ENCODE peak calls at places on chromosome X, in ten cellular contexts. Y is progenitor cell of endocrine pancreas, L is upper lobe of right lung, O is SK-N-SH, E is A673, N is psoas muscle, Q is AG09319, G is GM13976, W is heart left ventricle, K is astrocyte of the spinal cord. Z is an unnamed sample.

GRCh38 chrX:22141061-22141460 is 108.9 kb downstream of the PHEX start:
- DNase-seq in Y (no peak), L (no peak), O (no peak), E (no peak), N (no peak), Q (no peak), G (no peak), W (no peak), K (no peak), Z (no peak)

GRCh38 chrX:154967603-154968002 is 54.9 kb downstream of the F8 start:
- DNase-seq in Y (no peak), L (no peak), O (no peak), E (no peak), N (no peak), Q (no peak), G (no peak), W (no peak), K (no peak), Z (no peak)

GRCh38 chrX:111410451-111410850 is 1.5 kb downstream of the DCX start:
- DNase-seq in Y (no peak), L (no peak), O (peak), E (no peak), N (no peak), Q (no peak), G (no peak), W (no peak), K (no peak), Z (no peak)

GRCh38 chrX:133813991-133814390 is 171.4 kb downstream of the GPC3 start:
- DNase-seq in Y (no peak), L (no peak), O (no peak), E (no peak), N (no peak), Q (no peak), G (no peak), W (no peak), K (peak), Z (no peak)

GRCh38 chrX:47560179-47560830 is 700 bp upstream of the ARAF start:
- DNase-seq in Y (no peak), L (no peak), O (no peak), E (no peak), N (no peak), Q (no peak), G (no peak), W (no peak), K (no peak), Z (no peak)

GRCh38 chrX:15849555-15849954 is 5.1 kb downstream of the AP1S2 start:
- DNase-seq in Y (no peak), L (no peak), O (peak), E (peak), N (no peak), Q (no peak), G (no peak), W (no peak), K (peak), Z (no peak)

GRCh38 chrX:12080265-12080664 is 58.0 kb upstream of the FRMPD4 start:
- DNase-seq in Y (no peak), L (no peak), O (peak), E (peak), N (no peak), Q (peak), G (peak), W (no peak), K (peak), Z (no peak)

GRCh38 chrX:124594017-124594651 is 247.8 kb downstream of the SH2D1A start:
- DNase-seq in Y (no peak), L (no peak), O (no peak), E (no peak), N (no peak), Q (no peak), G (no peak), W (no peak), K (no peak), Z (no peak)

GRCh38 chrX:40262641-40263560 is 165.1 kb upstream of the BCOR start:
- DNase-seq in Y (no peak), L (no peak), O (no peak), E (no peak), N (no peak), Q (no peak), G (no peak), W (no peak), K (peak), Z (no peak)

GRCh38 chrX:41087219-41087618 is 2.0 kb downstream of the USP9X start:
- DNase-seq in Y (no peak), L (no peak), O (no peak), E (no peak), N (no peak), Q (no peak), G (no peak), W (no peak), K (peak), Z (no peak)

GRCh38 chrX:34404386-34405070 is 252.6 kb downstream of the TMEM47 start:
- DNase-seq in Y (no peak), L (no peak), O (no peak), E (no peak), N (no peak), Q (no peak), G (no peak), W (no peak), K (peak), Z (no peak)

GRCh38 chrX:108001218-108001814 is 19.1 kb upstream of the TEX13B start:
- DNase-seq in Y (no peak), L (no peak), O (peak), E (peak), N (no peak), Q (no peak), G (no peak), W (no peak), K (peak), Z (no peak)

GRCh38 chrX:151679798-151680427 is 15.3 kb upstream of the PRRG3 start:
- DNase-seq in Y (no peak), L (no peak), O (no peak), E (no peak), N (no peak), Q (no peak), G (no peak), W (no peak), K (no peak), Z (no peak)

GRCh38 chrX:123223859-123224258 is 39.8 kb downstream of the GRIA3 start:
- DNase-seq in Y (no peak), L (no peak), O (no peak), E (no peak), N (no peak), Q (no peak), G (peak), W (no peak), K (no peak), Z (no peak)

GRCh38 chrX:40415675-40416074 is 165.1 kb upstream of the ATP6AP2 start:
- DNase-seq in Y (no peak), L (no peak), O (peak), E (no peak), N (no peak), Q (no peak), G (no peak), W (no peak), K (no peak), Z (no peak)

GRCh38 chrX:1248381-1249061 is 20.1 kb upstream of the CSF2RA start:
- DNase-seq in Y (no peak), L (no peak), O (no peak), E (peak), N (no peak), Q (no peak), G (peak), W (no peak), K (no peak), Z (no peak)

GRCh38 chrX:48938721-48939416 is 18.5 kb downstream of the OTUD5 start:
- DNase-seq in Y (no peak), L (no peak), O (no peak), E (no peak), N (no peak), Q (no peak), G (peak), W (no peak), K (no peak), Z (no peak)

GRCh38 chrX:67734111-67734753 is 190.4 kb downstream of the AR start:
- DNase-seq in Y (no peak), L (no peak), O (no peak), E (no peak), N (no peak), Q (no peak), G (no peak), W (no peak), K (no peak), Z (no peak)

GRCh38 chrX:129495941-129496340 is 27.3 kb downstream of the SMARCA1 start:
- DNase-seq in Y (no peak), L (no peak), O (no peak), E (no peak), N (no peak), Q (no peak), G (no peak), W (no peak), K (peak), Z (no peak)

GRCh38 chrX:14228611-14229010 is 198.9 kb upstream of the GEMIN8 start:
- DNase-seq in Y (no peak), L (no peak), O (no peak), E (no peak), N (no peak), Q (no peak), G (no peak), W (no peak), K (no peak), Z (no peak)

GRCh38 chrX:132022115-132022862 is 813 bp upstream of the STK26 start:
- DNase-seq in Y (no peak), L (no peak), O (peak), E (peak), N (no peak), Q (no peak), G (peak), W (no peak), K (peak), Z (no peak)

GRCh38 chrX:17415242-17415815 is 40.3 kb downstream of the NHS start:
- DNase-seq in Y (no peak), L (no peak), O (no peak), E (no peak), N (no peak), Q (no peak), G (no peak), W (no peak), K (peak), Z (no peak)

GRCh38 chrX:145213504-145213903 is 33.8 kb upstream of the SPANXN1 start:
- DNase-seq in Y (no peak), L (no peak), O (peak), E (peak), N (no peak), Q (no peak), G (no peak), W (no peak), K (peak), Z (no peak)

GRCh38 chrX:80430826-80431501 is 10.7 kb downstream of the TENT5D start:
- DNase-seq in Y (no peak), L (no peak), O (peak), E (peak), N (no peak), Q (no peak), G (peak), W (no peak), K (no peak), Z (no peak)

GRCh38 chrX:154804564-154804956 is 725 bp downstream of the MPP1 start:
- DNase-seq in Y (no peak), L (no peak), O (peak), E (no peak), N (no peak), Q (no peak), G (no peak), W (no peak), K (no peak), Z (no peak)

GRCh38 chrX:121028419-121028818 is 19.0 kb upstream of the GLUD2 start:
- DNase-seq in Y (no peak), L (no peak), O (no peak), E (no peak), N (no peak), Q (no peak), G (no peak), W (no peak), K (no peak), Z (no peak)

GRCh38 chrX:48045410-48046311 is 25.8 kb downstream of the ZNF630 start:
- DNase-seq in Y (no peak), L (no peak), O (no peak), E (peak), N (peak), Q (peak), G (no peak), W (no peak), K (peak), Z (no peak)

GRCh38 chrX:40952855-40953254 is 132.4 kb upstream of the USP9X start:
- DNase-seq in Y (no peak), L (no peak), O (no peak), E (no peak), N (no peak), Q (no peak), G (peak), W (no peak), K (peak), Z (no peak)

GRCh38 chrX:104253567-104254441 is 929 bp downstream of the ESX1 start:
- DNase-seq in Y (no peak), L (no peak), O (peak), E (no peak), N (no peak), Q (no peak), G (peak), W (no peak), K (no peak), Z (no peak)

GRCh38 chrX:15915959-15916703 is 61.5 kb upstream of the AP1S2 start:
- DNase-seq in Y (no peak), L (no peak), O (no peak), E (peak), N (no peak), Q (no peak), G (no peak), W (no peak), K (peak), Z (no peak)

GRCh38 chrX:66200855-66201795 is 37.1 kb downstream of the HEPH start:
- DNase-seq in Y (no peak), L (no peak), O (no peak), E (peak), N (no peak), Q (no peak), G (peak), W (no peak), K (peak), Z (no peak)

GRCh38 chrX:118346258-118347094 is 570 bp downstream of the WDR44 start:
- DNase-seq in Y (peak), L (peak), O (peak), E (peak), N (peak), Q (no peak), G (peak), W (peak), K (peak), Z (no peak)

GRCh38 chrX:38151426-38151825 is 69.2 kb downstream of the SRPX start:
- DNase-seq in Y (no peak), L (no peak), O (no peak), E (no peak), N (no peak), Q (no peak), G (no peak), W (no peak), K (peak), Z (no peak)

GRCh38 chrX:53940180-53940579 is 104.1 kb downstream of the PHF8 start:
- DNase-seq in Y (no peak), L (no peak), O (no peak), E (no peak), N (no peak), Q (no peak), G (no peak), W (no peak), K (no peak), Z (no peak)

GRCh38 chrX:96407501-96407900 is 277.1 kb upstream of the DIAPH2 start:
- DNase-seq in Y (no peak), L (no peak), O (no peak), E (no peak), N (no peak), Q (peak), G (no peak), W (no peak), K (peak), Z (no peak)

GRCh38 chrX:40459576-40460158 is 121.1 kb upstream of the ATP6AP2 start:
- DNase-seq in Y (no peak), L (no peak), O (peak), E (no peak), N (no peak), Q (no peak), G (no peak), W (no peak), K (no peak), Z (no peak)

GRCh38 chrX:83934220-83934619 is 73.3 kb downstream of the CYLC1 start:
- DNase-seq in Y (no peak), L (no peak), O (no peak), E (no peak), N (no peak), Q (no peak), G (no peak), W (no peak), K (no peak), Z (no peak)
- TF ChIP-seq CTCF in Y (peak), L (no peak), O (peak), E (no peak), N (peak), Q (no peak), G (no peak), W (no peak), K (no peak), Z (no peak)

DNA sequence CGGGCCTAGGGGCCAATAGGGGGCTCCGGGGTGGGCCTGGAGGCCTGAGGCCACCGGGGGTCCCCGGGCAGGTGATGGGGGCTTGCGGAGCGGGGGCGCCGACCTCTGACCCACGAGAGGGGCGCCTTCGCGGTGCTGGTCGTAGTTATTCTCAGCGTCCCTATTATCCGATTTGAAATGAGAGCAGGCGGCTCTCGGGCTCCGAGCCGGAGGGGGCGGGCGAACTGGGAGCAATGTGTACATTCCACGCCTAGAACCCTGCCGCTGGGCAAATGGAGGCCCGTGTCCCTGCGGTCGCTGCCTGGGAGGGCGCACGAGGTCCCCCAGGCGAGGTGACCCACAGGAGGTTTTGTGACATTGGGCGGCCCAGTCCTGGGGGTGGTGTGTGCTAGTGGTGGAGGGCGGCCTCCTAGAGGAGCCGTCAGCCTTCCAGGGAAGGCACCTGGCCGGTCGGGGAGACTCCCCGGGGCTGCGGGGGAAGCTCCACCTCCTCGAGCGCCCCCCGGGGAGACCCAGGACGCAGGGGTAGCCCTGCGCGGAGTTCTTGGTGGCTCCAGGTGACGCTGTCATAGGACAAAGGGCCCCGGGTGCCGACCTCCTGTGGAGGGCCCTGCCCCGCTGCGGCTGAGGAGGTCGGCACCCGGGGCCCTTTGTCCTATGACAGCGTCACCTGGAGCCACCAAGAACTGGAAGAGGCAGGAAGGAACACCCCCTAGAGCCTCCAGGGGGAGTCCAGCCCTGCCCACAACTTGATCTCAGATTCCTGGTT is 102.6 kb upstream of the PRKX start:
- DNase-seq in Y (peak), L (peak), O (peak), E (peak), N (peak), Q (no peak), G (peak), W (peak), K (peak), Z (no peak)
- TF ChIP-seq CTCF in Y (peak), L (no peak), O (no peak), E (no peak), N (no peak), Q (peak), G (no peak), W (no peak), K (peak), Z (no peak)

GRCh38 chrX:23451266-23451665 is 116.6 kb downstream of the PTCHD1 start:
- DNase-seq in Y (no peak), L (no peak), O (no peak), E (no peak), N (no peak), Q (no peak), G (no peak), W (no peak), K (no peak), Z (no peak)
- TF ChIP-seq CTCF in Y (peak), L (no peak), O (peak), E (no peak), N (no peak), Q (no peak), G (no peak), W (no peak), K (no peak), Z (no peak)

DNA sequence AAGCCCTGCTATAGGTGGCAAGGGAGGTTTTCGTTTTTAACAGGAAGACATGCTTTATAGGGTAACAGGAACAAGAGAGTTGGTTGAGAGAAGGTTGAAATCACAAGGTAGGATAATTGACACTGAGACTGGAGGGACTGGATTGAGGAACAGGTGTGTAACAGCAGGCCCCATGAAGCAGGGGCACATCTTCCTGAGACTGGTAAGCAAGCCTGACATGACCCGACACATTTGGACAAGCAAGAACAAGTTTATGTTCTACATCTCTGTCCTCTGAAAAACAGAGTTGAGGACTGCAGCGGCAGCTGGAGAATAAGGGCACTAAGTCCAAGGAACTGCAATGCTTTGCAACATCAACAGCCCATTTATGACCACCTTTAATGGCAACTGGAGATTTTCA is 5.2 kb downstream of the RPS4X start:
- DNase-seq in Y (no peak), L (no peak), O (no peak), E (no peak), N (no peak), Q (no peak), G (no peak), W (no peak), K (no peak), Z (no peak)
- TF ChIP-seq CTCF in Y (no peak), L (no peak), O (no peak), E (no peak), N (no peak), Q (no peak), G (no peak), W (no peak), K (no peak), Z (no peak)

GRCh38 chrX:31092476-31092875 is 20.6 kb upstream of the FTHL17 start:
- DNase-seq in Y (no peak), L (no peak), O (no peak), E (no peak), N (no peak), Q (no peak), G (no peak), W (no peak), K (no peak), Z (no peak)
- TF ChIP-seq CTCF in Y (no peak), L (no peak), O (no peak), E (no peak), N (no peak), Q (no peak), G (no peak), W (no peak), K (no peak), Z (no peak)

GRCh38 chrX:7706032-7706431 is 136.9 kb upstream of the VCX start:
- DNase-seq in Y (no peak), L (no peak), O (no peak), E (peak), N (no peak), Q (no peak), G (no peak), W (no peak), K (peak), Z (no peak)
- TF ChIP-seq CTCF in Y (peak), L (peak), O (peak), E (peak), N (peak), Q (peak), G (peak), W (no peak), K (peak), Z (no peak)

DNA sequence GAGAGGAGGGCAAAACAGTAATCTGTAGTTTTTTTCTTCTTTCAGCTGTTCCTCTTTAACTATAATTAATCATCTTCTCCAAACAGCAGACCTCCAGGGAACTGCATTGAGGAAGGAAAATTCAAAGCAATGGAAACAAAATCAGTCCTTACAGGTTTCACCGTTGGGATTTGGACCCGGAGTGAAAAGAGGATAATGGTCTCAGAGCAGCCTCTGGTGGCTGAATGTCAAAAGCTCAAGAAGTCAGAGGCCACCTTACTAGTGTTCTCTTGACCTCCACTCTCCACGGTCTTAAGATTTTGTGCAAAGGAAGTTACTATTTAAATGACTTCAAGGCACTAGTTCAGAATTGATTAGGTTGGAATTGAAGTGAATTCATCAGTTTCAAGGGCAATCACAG is 16.0 kb upstream of the MID1 start:
- DNase-seq in Y (no peak), L (no peak), O (peak), E (peak), N (no peak), Q (no peak), G (no peak), W (no peak), K (peak), Z (no peak)
- TF ChIP-seq CTCF in Y (peak), L (peak), O (peak), E (peak), N (peak), Q (peak), G (no peak), W (no peak), K (peak), Z (peak)

GRCh38 chrX:30570505-30570904 is 7.1 kb downstream of the TASL start:
- DNase-seq in Y (no peak), L (no peak), O (peak), E (peak), N (no peak), Q (no peak), G (peak), W (no peak), K (peak), Z (no peak)
- TF ChIP-seq CTCF in Y (peak), L (peak), O (peak), E (peak), N (peak), Q (peak), G (no peak), W (peak), K (peak), Z (peak)